ENCODE peak calls at places on chromosomes 4 and X, in four cellular contexts. One of them, this sample, is unnamed.

GRCh38 chr4:69639542-69639941 is at the start of gene UGT2A2:
- DNase-seq in K562: no peak
- DNase-seq in HL-60: no peak
- DNase-seq in GM12878: no peak
- DNase-seq in this sample: no peak

GRCh38 chr4:79042079-79042674 is 102.9 kb upstream of the PAQR3 start:
- DNase-seq in GM12878: no peak
- DNase-seq in HL-60: peak
- DNase-seq in K562: peak
- DNase-seq in this sample: no peak

GRCh38 chr4:158850800-158851644 is 82.2 kb downstream of the FNIP2 start:
- DNase-seq in HL-60: no peak
- DNase-seq in K562: peak
- DNase-seq in GM12878: no peak
- DNase-seq in this sample: no peak

GRCh38 chr4:169098054-169098896 is 88.2 kb upstream of the CBR4 start:
- DNase-seq in GM12878: peak
- DNase-seq in K562: no peak
- DNase-seq in HL-60: peak
- DNase-seq in this sample: no peak

GRCh38 chr4:96103086-96103485 is 263.2 kb downstream of the PDHA2 start:
- DNase-seq in HL-60: no peak
- DNase-seq in K562: peak
- DNase-seq in GM12878: no peak
- DNase-seq in this sample: no peak

GRCh38 chr4:38868055-38868965 is 704 bp downstream of the FAM114A1 start:
- DNase-seq in HL-60: no peak
- DNase-seq in GM12878: no peak
- DNase-seq in K562: no peak
- DNase-seq in this sample: no peak

GRCh38 chr4:169689681-169690080 is 68.1 kb downstream of the HPF1 start:
- DNase-seq in GM12878: no peak
- DNase-seq in K562: no peak
- DNase-seq in HL-60: no peak
- DNase-seq in this sample: no peak

GRCh38 chr4:6855692-6856297 is 53.8 kb upstream of the TBC1D14 start:
- DNase-seq in GM12878: peak
- DNase-seq in K562: peak
- DNase-seq in HL-60: peak
- DNase-seq in this sample: no peak

GRCh38 chrX:33741807-33742206 is 390.3 kb downstream of the FAM47A start:
- DNase-seq in K562: no peak
- DNase-seq in GM12878: no peak
- DNase-seq in HL-60: no peak
- DNase-seq in this sample: no peak

GRCh38 chr4:7781993-7782392 is 157.7 kb downstream of the AFAP1 start:
- DNase-seq in HL-60: no peak
- DNase-seq in K562: no peak
- DNase-seq in GM12878: no peak
- DNase-seq in this sample: no peak

GRCh38 chr4:158833602-158834001 is 64.8 kb downstream of the FNIP2 start:
- DNase-seq in HL-60: no peak
- DNase-seq in K562: no peak
- DNase-seq in GM12878: no peak
- DNase-seq in this sample: no peak

GRCh38 chr4:100781433-100781832 is 263.6 kb upstream of the EMCN start:
- DNase-seq in HL-60: no peak
- DNase-seq in GM12878: no peak
- DNase-seq in K562: no peak
- DNase-seq in this sample: no peak

GRCh38 chr4:476501-476900 is 22.5 kb downstream of the ZNF721 start:
- DNase-seq in GM12878: no peak
- DNase-seq in K562: no peak
- DNase-seq in HL-60: peak
- DNase-seq in this sample: no peak

GRCh38 chr4:87209696-87210095 is 10.7 kb downstream of the KLHL8 start:
- DNase-seq in HL-60: peak
- DNase-seq in K562: no peak
- DNase-seq in GM12878: peak
- DNase-seq in this sample: peak
- TF ChIP-seq SPI1 in HL-60: peak
- TF ChIP-seq SPI1 in K562: peak
- TF ChIP-seq SPI1 in GM12878: peak
- TF ChIP-seq SPI1 in this sample: peak

GRCh38 chr4:113837397-113837796 is 75.9 kb upstream of the CAMK2D start:
- DNase-seq in GM12878: peak
- DNase-seq in HL-60: peak
- DNase-seq in K562: no peak
- DNase-seq in this sample: no peak

GRCh38 chr4:113838421-113838820 is 76.9 kb upstream of the CAMK2D start:
- DNase-seq in GM12878: no peak
- DNase-seq in HL-60: no peak
- DNase-seq in K562: no peak
- DNase-seq in this sample: no peak

GRCh38 chr4:113845138-113845537 is 83.6 kb upstream of the CAMK2D start:
- DNase-seq in HL-60: no peak
- DNase-seq in GM12878: no peak
- DNase-seq in K562: no peak
- DNase-seq in this sample: no peak

GRCh38 chr4:113844369-113844768 is 82.8 kb upstream of the CAMK2D start:
- DNase-seq in K562: no peak
- DNase-seq in HL-60: no peak
- DNase-seq in GM12878: no peak
- DNase-seq in this sample: no peak

GRCh38 chr4:113840850-113841249 is 79.3 kb upstream of the CAMK2D start:
- DNase-seq in K562: no peak
- DNase-seq in HL-60: no peak
- DNase-seq in GM12878: no peak
- DNase-seq in this sample: no peak
- TF ChIP-seq SPI1 in K562: no peak
- TF ChIP-seq SPI1 in HL-60: no peak
- TF ChIP-seq SPI1 in GM12878: no peak
- TF ChIP-seq SPI1 in this sample: no peak

GRCh38 chr4:83308672-83309071 is 24.1 kb upstream of the COQ2 start:
- DNase-seq in GM12878: no peak
- DNase-seq in K562: no peak
- DNase-seq in HL-60: no peak
- DNase-seq in this sample: no peak
- TF ChIP-seq SPI1 in GM12878: no peak
- TF ChIP-seq SPI1 in K562: no peak
- TF ChIP-seq SPI1 in HL-60: no peak
- TF ChIP-seq SPI1 in this sample: no peak

GRCh38 chr4:185182196-185182595 is 21.6 kb downstream of the CFAP97 start:
- DNase-seq in K562: no peak
- DNase-seq in HL-60: no peak
- DNase-seq in GM12878: no peak
- DNase-seq in this sample: no peak

GRCh38 chr4:185179488-185179887 is 24.3 kb downstream of the CFAP97 start:
- DNase-seq in HL-60: no peak
- DNase-seq in K562: no peak
- DNase-seq in GM12878: no peak
- DNase-seq in this sample: no peak

GRCh38 chr4:185186769-185187168 is 17.0 kb downstream of the CFAP97 start:
- DNase-seq in HL-60: no peak
- DNase-seq in GM12878: no peak
- DNase-seq in K562: no peak
- DNase-seq in this sample: no peak

GRCh38 chr4:185183622-185184281 is 20.0 kb downstream of the CFAP97 start:
- DNase-seq in GM12878: no peak
- DNase-seq in HL-60: peak
- DNase-seq in K562: peak
- DNase-seq in this sample: no peak
- TF ChIP-seq SPI1 in GM12878: no peak
- TF ChIP-seq SPI1 in HL-60: no peak
- TF ChIP-seq SPI1 in K562: no peak
- TF ChIP-seq SPI1 in this sample: no peak

DNA sequence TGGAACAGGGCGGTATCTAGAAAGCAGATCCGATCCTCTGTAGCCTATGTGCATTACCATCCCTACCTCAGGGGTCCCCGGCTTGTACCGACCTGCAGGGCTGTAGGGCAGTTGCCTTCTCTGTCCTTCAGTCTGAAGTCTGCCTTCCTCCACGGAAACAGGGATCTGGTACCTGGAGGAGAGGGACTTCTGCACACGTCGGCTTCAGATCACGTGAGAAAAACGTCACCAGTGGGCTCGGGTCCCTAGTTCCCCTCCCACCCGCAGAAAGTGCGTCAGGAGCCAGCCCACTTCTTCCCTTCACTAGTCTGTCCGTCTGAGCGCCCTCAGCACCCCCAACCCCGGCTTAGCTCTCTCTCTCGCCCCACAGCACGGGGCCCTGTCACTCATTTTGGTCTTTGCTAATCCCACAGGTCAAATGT is at the start of gene TCEAL5:
- DNase-seq in K562: no peak
- DNase-seq in GM12878: no peak
- DNase-seq in HL-60: no peak
- DNase-seq in this sample: no peak
- TF ChIP-seq SPI1 in K562: no peak
- TF ChIP-seq SPI1 in GM12878: no peak
- TF ChIP-seq SPI1 in HL-60: no peak
- TF ChIP-seq SPI1 in this sample: no peak

GRCh38 chrX:15188039-15188438 is 81.8 kb downstream of the ASB9 start:
- DNase-seq in K562: no peak
- DNase-seq in HL-60: no peak
- DNase-seq in GM12878: no peak
- DNase-seq in this sample: no peak
- TF ChIP-seq SPI1 in K562: no peak
- TF ChIP-seq SPI1 in HL-60: no peak
- TF ChIP-seq SPI1 in GM12878: no peak
- TF ChIP-seq SPI1 in this sample: no peak

DNA sequence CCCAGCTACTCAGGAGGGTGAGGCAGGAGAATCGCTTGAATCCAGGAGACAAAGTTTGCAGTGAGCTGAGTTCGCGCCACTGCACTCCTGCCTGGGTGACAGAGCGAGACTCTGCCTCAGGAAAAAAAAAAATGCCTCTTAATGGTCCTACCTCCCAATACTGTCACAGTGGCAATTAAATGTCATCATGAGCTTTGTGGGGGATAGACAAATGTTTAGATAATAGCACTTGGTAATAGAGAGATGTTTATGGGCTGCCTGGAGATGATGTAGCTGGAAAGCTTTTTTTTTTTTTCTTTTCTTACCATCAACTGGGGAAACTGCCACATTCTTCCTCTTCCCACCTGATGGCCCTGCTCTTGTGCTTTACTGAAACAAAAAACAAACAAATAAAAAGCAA is 33.1 kb downstream of the GRK4 start:
- DNase-seq in K562: no peak
- DNase-seq in HL-60: no peak
- DNase-seq in GM12878: no peak
- DNase-seq in this sample: no peak
- TF ChIP-seq SPI1 in K562: no peak
- TF ChIP-seq SPI1 in HL-60: no peak
- TF ChIP-seq SPI1 in GM12878: no peak
- TF ChIP-seq SPI1 in this sample: no peak

GRCh38 chr4:32219306-32220075 is 1499.3 kb downstream of the PCDH7 start:
- DNase-seq in GM12878: no peak
- DNase-seq in K562: no peak
- DNase-seq in HL-60: no peak
- DNase-seq in this sample: no peak
- TF ChIP-seq SPI1 in GM12878: no peak
- TF ChIP-seq SPI1 in K562: no peak
- TF ChIP-seq SPI1 in HL-60: no peak
- TF ChIP-seq SPI1 in this sample: no peak

DNA sequence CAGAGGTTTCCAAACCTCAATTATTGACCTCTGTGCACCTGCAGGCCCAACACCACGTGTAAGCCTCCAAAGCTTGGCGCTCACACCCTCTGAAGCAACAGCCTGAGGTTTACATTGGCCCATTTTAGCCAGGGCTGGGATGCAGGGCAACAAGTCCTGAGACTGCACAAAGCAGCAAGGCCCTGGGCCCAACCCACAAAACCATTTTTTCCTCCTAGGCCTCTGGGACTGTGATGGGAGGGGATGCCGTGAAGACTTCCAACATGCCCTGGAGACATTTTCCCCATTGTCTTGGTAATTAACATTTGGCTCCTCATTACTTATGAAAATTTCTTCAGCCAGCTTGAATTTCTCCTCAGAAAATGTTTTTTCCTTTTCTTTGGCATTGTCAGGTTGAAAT is 54.9 kb upstream of the CNKSR2 start:
- DNase-seq in GM12878: no peak
- DNase-seq in K562: no peak
- DNase-seq in HL-60: no peak
- DNase-seq in this sample: no peak
- TF ChIP-seq SPI1 in GM12878: no peak
- TF ChIP-seq SPI1 in K562: no peak
- TF ChIP-seq SPI1 in HL-60: no peak
- TF ChIP-seq SPI1 in this sample: no peak

GRCh38 chr4:180284267-180284666 is 1958.9 kb upstream of the TENM3 start:
- DNase-seq in GM12878: no peak
- DNase-seq in HL-60: no peak
- DNase-seq in K562: no peak
- DNase-seq in this sample: no peak
- TF ChIP-seq SPI1 in GM12878: no peak
- TF ChIP-seq SPI1 in HL-60: no peak
- TF ChIP-seq SPI1 in K562: no peak
- TF ChIP-seq SPI1 in this sample: no peak

This sample was measured in GM12891.